ENCODE peak calls at places on chromosome 7, in seven cellular contexts. One of them, this sample, is unnamed.

GRCh38 chr7:27194641-27195379 is 5.1 kb downstream of the HOXA13 start:
- DNase-seq in effector memory CD8-positive, alpha-beta T cell: no peak
- DNase-seq in C1 segment of cervical spinal cord: no peak
- DNase-seq in CD8-positive, alpha-beta T cell: no peak
- DNase-seq in H7: no peak
- DNase-seq in stimulated activated naive B cell treated with anti-CD40 and anti-IgM and Interleukin-4, amounts not matched to agents 10 μg/mL and 1 μg/mL and 100 μg/mL, for 72 hours: no peak
- DNase-seq in left ventricle myocardium superior: no peak
- DNase-seq in this sample: no peak

GRCh38 chr7:157018328-157018996 is 8.0 kb upstream of the MNX1 start:
- DNase-seq in C1 segment of cervical spinal cord: no peak
- DNase-seq in left ventricle myocardium superior: no peak
- DNase-seq in H7: peak
- DNase-seq in stimulated activated naive B cell treated with anti-CD40 and anti-IgM and Interleukin-4, amounts not matched to agents 10 μg/mL and 1 μg/mL and 100 μg/mL, for 72 hours: no peak
- DNase-seq in CD8-positive, alpha-beta T cell: no peak
- DNase-seq in effector memory CD8-positive, alpha-beta T cell: no peak
- DNase-seq in this sample: no peak

GRCh38 chr7:12031638-12032037 is 179.5 kb upstream of the TMEM106B start:
- DNase-seq in CD8-positive, alpha-beta T cell: no peak
- DNase-seq in effector memory CD8-positive, alpha-beta T cell: no peak
- DNase-seq in left ventricle myocardium superior: no peak
- DNase-seq in stimulated activated naive B cell treated with anti-CD40 and anti-IgM and Interleukin-4, amounts not matched to agents 10 μg/mL and 1 μg/mL and 100 μg/mL, for 72 hours: no peak
- DNase-seq in C1 segment of cervical spinal cord: no peak
- DNase-seq in H7: peak
- DNase-seq in this sample: no peak

GRCh38 chr7:94655884-94656657 is at the start of gene SGCE:
- DNase-seq in left ventricle myocardium superior: peak
- DNase-seq in effector memory CD8-positive, alpha-beta T cell: peak
- DNase-seq in C1 segment of cervical spinal cord: peak
- DNase-seq in H7: peak
- DNase-seq in stimulated activated naive B cell treated with anti-CD40 and anti-IgM and Interleukin-4, amounts not matched to agents 10 μg/mL and 1 μg/mL and 100 μg/mL, for 72 hours: peak
- DNase-seq in CD8-positive, alpha-beta T cell: peak
- DNase-seq in this sample: peak

GRCh38 chr7:4706384-4707032 is 24.4 kb downstream of the FOXK1 start:
- DNase-seq in effector memory CD8-positive, alpha-beta T cell: no peak
- DNase-seq in CD8-positive, alpha-beta T cell: no peak
- DNase-seq in C1 segment of cervical spinal cord: no peak
- DNase-seq in left ventricle myocardium superior: no peak
- DNase-seq in H7: peak
- DNase-seq in stimulated activated naive B cell treated with anti-CD40 and anti-IgM and Interleukin-4, amounts not matched to agents 10 μg/mL and 1 μg/mL and 100 μg/mL, for 72 hours: no peak
- DNase-seq in this sample: no peak

GRCh38 chr7:102412548-102412947 is 16.4 kb downstream of the PRKRIP1 start:
- DNase-seq in effector memory CD8-positive, alpha-beta T cell: no peak
- DNase-seq in stimulated activated naive B cell treated with anti-CD40 and anti-IgM and Interleukin-4, amounts not matched to agents 10 μg/mL and 1 μg/mL and 100 μg/mL, for 72 hours: no peak
- DNase-seq in CD8-positive, alpha-beta T cell: peak
- DNase-seq in C1 segment of cervical spinal cord: no peak
- DNase-seq in H7: peak
- DNase-seq in left ventricle myocardium superior: peak
- DNase-seq in this sample: no peak

GRCh38 chr7:22895491-22895890 is 72.8 kb upstream of the TOMM7 start:
- DNase-seq in C1 segment of cervical spinal cord: no peak
- DNase-seq in CD8-positive, alpha-beta T cell: no peak
- DNase-seq in stimulated activated naive B cell treated with anti-CD40 and anti-IgM and Interleukin-4, amounts not matched to agents 10 μg/mL and 1 μg/mL and 100 μg/mL, for 72 hours: no peak
- DNase-seq in effector memory CD8-positive, alpha-beta T cell: no peak
- DNase-seq in left ventricle myocardium superior: no peak
- DNase-seq in H7: no peak
- DNase-seq in this sample: no peak

GRCh38 chr7:90540406-90540805 is 55.7 kb upstream of the CDK14 start:
- DNase-seq in H7: no peak
- DNase-seq in effector memory CD8-positive, alpha-beta T cell: no peak
- DNase-seq in stimulated activated naive B cell treated with anti-CD40 and anti-IgM and Interleukin-4, amounts not matched to agents 10 μg/mL and 1 μg/mL and 100 μg/mL, for 72 hours: no peak
- DNase-seq in CD8-positive, alpha-beta T cell: no peak
- DNase-seq in C1 segment of cervical spinal cord: no peak
- DNase-seq in left ventricle myocardium superior: no peak
- DNase-seq in this sample: no peak

GRCh38 chr7:158391541-158391940 is 196.1 kb downstream of the PTPRN2 start:
- DNase-seq in H7: no peak
- DNase-seq in CD8-positive, alpha-beta T cell: no peak
- DNase-seq in stimulated activated naive B cell treated with anti-CD40 and anti-IgM and Interleukin-4, amounts not matched to agents 10 μg/mL and 1 μg/mL and 100 μg/mL, for 72 hours: no peak
- DNase-seq in C1 segment of cervical spinal cord: no peak
- DNase-seq in left ventricle myocardium superior: peak
- DNase-seq in effector memory CD8-positive, alpha-beta T cell: no peak
- DNase-seq in this sample: no peak

GRCh38 chr7:44787041-44787440 is 9.4 kb upstream of the PPIA start:
- DNase-seq in left ventricle myocardium superior: no peak
- DNase-seq in effector memory CD8-positive, alpha-beta T cell: no peak
- DNase-seq in H7: peak
- DNase-seq in stimulated activated naive B cell treated with anti-CD40 and anti-IgM and Interleukin-4, amounts not matched to agents 10 μg/mL and 1 μg/mL and 100 μg/mL, for 72 hours: peak
- DNase-seq in CD8-positive, alpha-beta T cell: no peak
- DNase-seq in C1 segment of cervical spinal cord: no peak
- DNase-seq in this sample: no peak

GRCh38 chr7:111864291-111864976 is 302.1 kb upstream of the IMMP2L start:
- DNase-seq in C1 segment of cervical spinal cord: no peak
- DNase-seq in H7: no peak
- DNase-seq in stimulated activated naive B cell treated with anti-CD40 and anti-IgM and Interleukin-4, amounts not matched to agents 10 μg/mL and 1 μg/mL and 100 μg/mL, for 72 hours: no peak
- DNase-seq in left ventricle myocardium superior: no peak
- DNase-seq in CD8-positive, alpha-beta T cell: no peak
- DNase-seq in effector memory CD8-positive, alpha-beta T cell: no peak
- DNase-seq in this sample: no peak

GRCh38 chr7:80902716-80903308 is 16.0 kb downstream of the SEMA3C start:
- DNase-seq in CD8-positive, alpha-beta T cell: no peak
- DNase-seq in stimulated activated naive B cell treated with anti-CD40 and anti-IgM and Interleukin-4, amounts not matched to agents 10 μg/mL and 1 μg/mL and 100 μg/mL, for 72 hours: no peak
- DNase-seq in H7: no peak
- DNase-seq in effector memory CD8-positive, alpha-beta T cell: no peak
- DNase-seq in C1 segment of cervical spinal cord: no peak
- DNase-seq in left ventricle myocardium superior: no peak
- DNase-seq in this sample: no peak

GRCh38 chr7:13115157-13115772 is 427.8 kb downstream of the ARL4A start:
- DNase-seq in CD8-positive, alpha-beta T cell: no peak
- DNase-seq in stimulated activated naive B cell treated with anti-CD40 and anti-IgM and Interleukin-4, amounts not matched to agents 10 μg/mL and 1 μg/mL and 100 μg/mL, for 72 hours: no peak
- DNase-seq in effector memory CD8-positive, alpha-beta T cell: no peak
- DNase-seq in C1 segment of cervical spinal cord: no peak
- DNase-seq in left ventricle myocardium superior: no peak
- DNase-seq in H7: peak
- DNase-seq in this sample: no peak

GRCh38 chr7:90387470-90388240 is 15.6 kb upstream of the CLDN12 start:
- DNase-seq in CD8-positive, alpha-beta T cell: no peak
- DNase-seq in H7: no peak
- DNase-seq in left ventricle myocardium superior: no peak
- DNase-seq in effector memory CD8-positive, alpha-beta T cell: no peak
- DNase-seq in stimulated activated naive B cell treated with anti-CD40 and anti-IgM and Interleukin-4, amounts not matched to agents 10 μg/mL and 1 μg/mL and 100 μg/mL, for 72 hours: no peak
- DNase-seq in C1 segment of cervical spinal cord: no peak
- DNase-seq in this sample: no peak

GRCh38 chr7:106080307-106080987 is 31.7 kb downstream of the SYPL1 start:
- DNase-seq in CD8-positive, alpha-beta T cell: no peak
- DNase-seq in H7: no peak
- DNase-seq in stimulated activated naive B cell treated with anti-CD40 and anti-IgM and Interleukin-4, amounts not matched to agents 10 μg/mL and 1 μg/mL and 100 μg/mL, for 72 hours: no peak
- DNase-seq in effector memory CD8-positive, alpha-beta T cell: no peak
- DNase-seq in left ventricle myocardium superior: peak
- DNase-seq in C1 segment of cervical spinal cord: no peak
- DNase-seq in this sample: no peak

GRCh38 chr7:68434857-68435256 is 1163.4 kb upstream of the AUTS2 start:
- DNase-seq in stimulated activated naive B cell treated with anti-CD40 and anti-IgM and Interleukin-4, amounts not matched to agents 10 μg/mL and 1 μg/mL and 100 μg/mL, for 72 hours: no peak
- DNase-seq in H7: no peak
- DNase-seq in left ventricle myocardium superior: peak
- DNase-seq in C1 segment of cervical spinal cord: no peak
- DNase-seq in effector memory CD8-positive, alpha-beta T cell: no peak
- DNase-seq in CD8-positive, alpha-beta T cell: no peak
- DNase-seq in this sample: no peak

GRCh38 chr7:33762153-33762902 is 143.0 kb upstream of the BMPER start:
- DNase-seq in stimulated activated naive B cell treated with anti-CD40 and anti-IgM and Interleukin-4, amounts not matched to agents 10 μg/mL and 1 μg/mL and 100 μg/mL, for 72 hours: no peak
- DNase-seq in left ventricle myocardium superior: no peak
- DNase-seq in H7: no peak
- DNase-seq in CD8-positive, alpha-beta T cell: no peak
- DNase-seq in effector memory CD8-positive, alpha-beta T cell: no peak
- DNase-seq in C1 segment of cervical spinal cord: no peak
- DNase-seq in this sample: no peak

GRCh38 chr7:137626469-137627067 is 220.2 kb downstream of the DGKI start:
- DNase-seq in stimulated activated naive B cell treated with anti-CD40 and anti-IgM and Interleukin-4, amounts not matched to agents 10 μg/mL and 1 μg/mL and 100 μg/mL, for 72 hours: peak
- DNase-seq in H7: peak
- DNase-seq in effector memory CD8-positive, alpha-beta T cell: no peak
- DNase-seq in C1 segment of cervical spinal cord: no peak
- DNase-seq in left ventricle myocardium superior: no peak
- DNase-seq in CD8-positive, alpha-beta T cell: no peak
- DNase-seq in this sample: no peak

GRCh38 chr7:98864726-98865420 is 4.9 kb downstream of the TMEM130 start:
- DNase-seq in H7: no peak
- DNase-seq in effector memory CD8-positive, alpha-beta T cell: no peak
- DNase-seq in left ventricle myocardium superior: no peak
- DNase-seq in stimulated activated naive B cell treated with anti-CD40 and anti-IgM and Interleukin-4, amounts not matched to agents 10 μg/mL and 1 μg/mL and 100 μg/mL, for 72 hours: no peak
- DNase-seq in CD8-positive, alpha-beta T cell: no peak
- DNase-seq in C1 segment of cervical spinal cord: no peak
- DNase-seq in this sample: no peak

GRCh38 chr7:43568529-43568928 is 14.4 kb upstream of the STK17A start:
- DNase-seq in H7: no peak
- DNase-seq in stimulated activated naive B cell treated with anti-CD40 and anti-IgM and Interleukin-4, amounts not matched to agents 10 μg/mL and 1 μg/mL and 100 μg/mL, for 72 hours: no peak
- DNase-seq in C1 segment of cervical spinal cord: no peak
- DNase-seq in left ventricle myocardium superior: no peak
- DNase-seq in effector memory CD8-positive, alpha-beta T cell: no peak
- DNase-seq in CD8-positive, alpha-beta T cell: no peak
- DNase-seq in this sample: no peak

GRCh38 chr7:157980774-157981173 is 606.8 kb downstream of the PTPRN2 start:
- DNase-seq in effector memory CD8-positive, alpha-beta T cell: no peak
- DNase-seq in left ventricle myocardium superior: no peak
- DNase-seq in C1 segment of cervical spinal cord: no peak
- DNase-seq in H7: peak
- DNase-seq in stimulated activated naive B cell treated with anti-CD40 and anti-IgM and Interleukin-4, amounts not matched to agents 10 μg/mL and 1 μg/mL and 100 μg/mL, for 72 hours: no peak
- DNase-seq in CD8-positive, alpha-beta T cell: no peak
- DNase-seq in this sample: no peak

GRCh38 chr7:42237162-42237821 is at the start of gene GLI3:
- DNase-seq in effector memory CD8-positive, alpha-beta T cell: no peak
- DNase-seq in C1 segment of cervical spinal cord: no peak
- DNase-seq in H7: peak
- DNase-seq in left ventricle myocardium superior: peak
- DNase-seq in stimulated activated naive B cell treated with anti-CD40 and anti-IgM and Interleukin-4, amounts not matched to agents 10 μg/mL and 1 μg/mL and 100 μg/mL, for 72 hours: peak
- DNase-seq in CD8-positive, alpha-beta T cell: no peak
- DNase-seq in this sample: no peak

GRCh38 chr7:98802088-98802780 is 67.6 kb downstream of the TMEM130 start:
- DNase-seq in C1 segment of cervical spinal cord: no peak
- DNase-seq in CD8-positive, alpha-beta T cell: no peak
- DNase-seq in H7: peak
- DNase-seq in effector memory CD8-positive, alpha-beta T cell: no peak
- DNase-seq in stimulated activated naive B cell treated with anti-CD40 and anti-IgM and Interleukin-4, amounts not matched to agents 10 μg/mL and 1 μg/mL and 100 μg/mL, for 72 hours: peak
- DNase-seq in left ventricle myocardium superior: no peak
- DNase-seq in this sample: no peak

GRCh38 chr7:8214162-8214897 is 47.6 kb downstream of the ICA1 start:
- DNase-seq in CD8-positive, alpha-beta T cell: no peak
- DNase-seq in left ventricle myocardium superior: no peak
- DNase-seq in H7: no peak
- DNase-seq in C1 segment of cervical spinal cord: no peak
- DNase-seq in effector memory CD8-positive, alpha-beta T cell: no peak
- DNase-seq in stimulated activated naive B cell treated with anti-CD40 and anti-IgM and Interleukin-4, amounts not matched to agents 10 μg/mL and 1 μg/mL and 100 μg/mL, for 72 hours: no peak
- DNase-seq in this sample: no peak

GRCh38 chr7:30019960-30020359 is 6.5 kb downstream of the FKBP14 start:
- DNase-seq in left ventricle myocardium superior: no peak
- DNase-seq in H7: no peak
- DNase-seq in stimulated activated naive B cell treated with anti-CD40 and anti-IgM and Interleukin-4, amounts not matched to agents 10 μg/mL and 1 μg/mL and 100 μg/mL, for 72 hours: no peak
- DNase-seq in CD8-positive, alpha-beta T cell: no peak
- DNase-seq in C1 segment of cervical spinal cord: no peak
- DNase-seq in effector memory CD8-positive, alpha-beta T cell: no peak
- DNase-seq in this sample: no peak

GRCh38 chr7:129497156-129497555 is 5.2 kb upstream of the SMKR1 start:
- DNase-seq in C1 segment of cervical spinal cord: no peak
- DNase-seq in H7: no peak
- DNase-seq in CD8-positive, alpha-beta T cell: no peak
- DNase-seq in left ventricle myocardium superior: no peak
- DNase-seq in effector memory CD8-positive, alpha-beta T cell: no peak
- DNase-seq in stimulated activated naive B cell treated with anti-CD40 and anti-IgM and Interleukin-4, amounts not matched to agents 10 μg/mL and 1 μg/mL and 100 μg/mL, for 72 hours: no peak
- DNase-seq in this sample: no peak

GRCh38 chr7:33459340-33459751 is 330.0 kb downstream of the BBS9 start:
- DNase-seq in C1 segment of cervical spinal cord: no peak
- DNase-seq in CD8-positive, alpha-beta T cell: no peak
- DNase-seq in left ventricle myocardium superior: no peak
- DNase-seq in effector memory CD8-positive, alpha-beta T cell: no peak
- DNase-seq in stimulated activated naive B cell treated with anti-CD40 and anti-IgM and Interleukin-4, amounts not matched to agents 10 μg/mL and 1 μg/mL and 100 μg/mL, for 72 hours: no peak
- DNase-seq in H7: peak
- DNase-seq in this sample: no peak

GRCh38 chr7:145644426-145645154 is 472.0 kb upstream of the CNTNAP2 start:
- DNase-seq in effector memory CD8-positive, alpha-beta T cell: no peak
- DNase-seq in H7: no peak
- DNase-seq in CD8-positive, alpha-beta T cell: no peak
- DNase-seq in left ventricle myocardium superior: no peak
- DNase-seq in stimulated activated naive B cell treated with anti-CD40 and anti-IgM and Interleukin-4, amounts not matched to agents 10 μg/mL and 1 μg/mL and 100 μg/mL, for 72 hours: no peak
- DNase-seq in C1 segment of cervical spinal cord: no peak
- DNase-seq in this sample: no peak

This sample was measured in activated effector memory CD4-positive, alpha-beta T cell treated with Interleukin-2 at 50 U/mL for 16 hours.